ENCODE peak calls at places on chromosomes 11 and 22, in six cellular contexts. V is T-helper 9 cell; Q is spleen; R is RKO; M is B cell; H is activated naive CD8-positive, alpha-beta T cell treated with anti-CD3 and anti-CD28 coated beads, Interleukin-2, amount 50 U/mL, for 24 hours. O is an unnamed sample.
A peak's percentile ranks its signal among the peaks of the same experiment; 100 is the strongest.

GRCh38 chr11:31160504-31161422 is 208.8 kb downstream of the DCDC1 start:
- DNase-seq in R (peak; percentile 8), Q (no peak), V (no peak), M (no peak), H (no peak), O (no peak)

GRCh38 chr11:60511393-60511792 is 3.8 kb upstream of the MS4A13 start:
- DNase-seq in R (no peak), V (no peak), M (no peak), H (no peak), Q (no peak), O (no peak)

GRCh38 chr11:16096336-16096735 is 260.0 kb downstream of the SOX6 start:
- DNase-seq in V (no peak), Q (no peak), H (no peak), M (no peak), R (no peak), O (no peak)

GRCh38 chr11:12144306-12145174 is 34.1 kb downstream of the MICAL2 start:
- DNase-seq in V (no peak), R (no peak), H (no peak), M (no peak), Q (peak; percentile 27), O (no peak)

GRCh38 chr22:25334091-25334490 is 114.7 kb downstream of the CRYBB2 start:
- DNase-seq in Q (no peak), R (no peak), H (peak; percentile 73), M (no peak), V (peak; percentile 16), O (peak; percentile 45)

GRCh38 chr11:62340269-62340901 is 3.1 kb downstream of the ASRGL1 start:
- DNase-seq in V (peak; percentile 37), H (peak; percentile 51), Q (peak; percentile 81), R (peak; percentile 64), M (no peak), O (peak; percentile 48)

GRCh38 chr11:128455766-128456165 is 131.6 kb downstream of the ETS1 start:
- DNase-seq in V (no peak), H (no peak), R (no peak), M (no peak), Q (no peak), O (no peak)

GRCh38 chr22:49586873-49587272 is 240.8 kb downstream of the BRD1 start:
- DNase-seq in Q (peak; percentile 45), M (no peak), R (no peak), H (no peak), V (no peak), O (peak; percentile 11)

GRCh38 chr22:39028281-39028680 is 7.4 kb downstream of the APOBEC3D start:
- DNase-seq in Q (no peak), R (no peak), H (no peak), M (no peak), V (no peak), O (no peak)

GRCh38 chr11:126345759-126346585 is 9.5 kb upstream of the ST3GAL4 start:
- DNase-seq in M (no peak), Q (peak; percentile 90), H (no peak), R (no peak), V (no peak), O (no peak)

GRCh38 chr11:82546556-82547162 is 187.0 kb downstream of the FAM181B start:
- DNase-seq in M (no peak), R (no peak), H (no peak), V (no peak), Q (no peak), O (peak; percentile 52)

O was measured in SK-N-DZ.